ENCODE peak calls at places on chromosome 21, in six cellular contexts. One of them, this sample, is unnamed.

GRCh38 chr21:40095477-40095876 is 228.2 kb downstream of the PCP4 start:
- DNase-seq in fibroblast of pulmonary artery: no peak
- DNase-seq in GM10248: no peak
- DNase-seq in ascending aorta: no peak
- DNase-seq in testis: no peak
- DNase-seq in suprapubic skin: no peak
- DNase-seq in this sample: no peak

GRCh38 chr21:19913995-19914394 is 1084.2 kb upstream of the NCAM2 start:
- DNase-seq in fibroblast of pulmonary artery: no peak
- DNase-seq in GM10248: no peak
- DNase-seq in ascending aorta: no peak
- DNase-seq in testis: no peak
- DNase-seq in suprapubic skin: no peak
- DNase-seq in this sample: no peak

GRCh38 chr21:44568261-44568660 is 5.3 kb upstream of the KRTAP10-4 start:
- DNase-seq in fibroblast of pulmonary artery: no peak
- DNase-seq in GM10248: peak
- DNase-seq in ascending aorta: no peak
- DNase-seq in testis: no peak
- DNase-seq in suprapubic skin: no peak
- DNase-seq in this sample: no peak

GRCh38 chr21:45977396-45977795 is 4.2 kb upstream of the COL6A1 start:
- DNase-seq in fibroblast of pulmonary artery: no peak
- DNase-seq in GM10248: no peak
- DNase-seq in ascending aorta: peak
- DNase-seq in testis: no peak
- DNase-seq in suprapubic skin: peak
- DNase-seq in this sample: no peak

GRCh38 chr21:14712121-14712520 is 166.0 kb upstream of the SAMSN1 start:
- DNase-seq in fibroblast of pulmonary artery: peak
- DNase-seq in GM10248: no peak
- DNase-seq in ascending aorta: no peak
- DNase-seq in testis: no peak
- DNase-seq in suprapubic skin: no peak
- DNase-seq in this sample: no peak

GRCh38 chr21:42012763-42013329 is 2.7 kb upstream of the ZBTB21 start:
- DNase-seq in fibroblast of pulmonary artery: no peak
- DNase-seq in GM10248: no peak
- DNase-seq in ascending aorta: peak
- DNase-seq in testis: no peak
- DNase-seq in suprapubic skin: no peak
- DNase-seq in this sample: no peak

GRCh38 chr21:18041012-18041411 is 203.6 kb upstream of the CHODL start:
- DNase-seq in fibroblast of pulmonary artery: peak
- DNase-seq in GM10248: no peak
- DNase-seq in ascending aorta: no peak
- DNase-seq in testis: peak
- DNase-seq in suprapubic skin: no peak
- DNase-seq in this sample: no peak

GRCh38 chr21:45019887-45020537 is 54.4 kb upstream of the ADARB1 start:
- DNase-seq in fibroblast of pulmonary artery: no peak
- DNase-seq in GM10248: no peak
- DNase-seq in ascending aorta: peak
- DNase-seq in testis: no peak
- DNase-seq in suprapubic skin: peak
- DNase-seq in this sample: peak

GRCh38 chr21:35508389-35508888 is 459.3 kb upstream of the RUNX1 start:
- DNase-seq in fibroblast of pulmonary artery: peak
- DNase-seq in GM10248: no peak
- DNase-seq in ascending aorta: peak
- DNase-seq in testis: peak
- DNase-seq in suprapubic skin: peak
- DNase-seq in this sample: no peak

GRCh38 chr21:20040768-20041167 is 957.4 kb upstream of the NCAM2 start:
- DNase-seq in fibroblast of pulmonary artery: no peak
- DNase-seq in GM10248: no peak
- DNase-seq in ascending aorta: no peak
- DNase-seq in testis: no peak
- DNase-seq in suprapubic skin: no peak
- DNase-seq in this sample: no peak

GRCh38 chr21:40699366-40699765 is 147.6 kb downstream of the DSCAM start:
- DNase-seq in fibroblast of pulmonary artery: no peak
- DNase-seq in GM10248: no peak
- DNase-seq in ascending aorta: no peak
- DNase-seq in testis: no peak
- DNase-seq in suprapubic skin: no peak
- DNase-seq in this sample: no peak

GRCh38 chr21:43968410-43969114 is 43.5 kb upstream of the TRAPPC10 start:
- DNase-seq in fibroblast of pulmonary artery: no peak
- DNase-seq in GM10248: no peak
- DNase-seq in ascending aorta: no peak
- DNase-seq in testis: no peak
- DNase-seq in suprapubic skin: no peak
- DNase-seq in this sample: no peak

GRCh38 chr21:41374177-41374712 is 12.4 kb downstream of the MX2 start:
- DNase-seq in fibroblast of pulmonary artery: no peak
- DNase-seq in GM10248: no peak
- DNase-seq in ascending aorta: no peak
- DNase-seq in testis: no peak
- DNase-seq in suprapubic skin: no peak
- DNase-seq in this sample: peak

GRCh38 chr21:26972131-26972707 is 5.3 kb upstream of the ADAMTS5 start:
- DNase-seq in fibroblast of pulmonary artery: no peak
- DNase-seq in GM10248: no peak
- DNase-seq in ascending aorta: no peak
- DNase-seq in testis: no peak
- DNase-seq in suprapubic skin: no peak
- DNase-seq in this sample: no peak

GRCh38 chr21:45883090-45883489 is 98.5 kb upstream of the COL6A1 start:
- DNase-seq in fibroblast of pulmonary artery: no peak
- DNase-seq in GM10248: no peak
- DNase-seq in ascending aorta: no peak
- DNase-seq in testis: no peak
- DNase-seq in suprapubic skin: no peak
- DNase-seq in this sample: no peak

GRCh38 chr21:42465008-42465878 is 30.8 kb downstream of the RSPH1 start:
- DNase-seq in fibroblast of pulmonary artery: peak
- DNase-seq in GM10248: peak
- DNase-seq in ascending aorta: no peak
- DNase-seq in testis: no peak
- DNase-seq in suprapubic skin: peak
- DNase-seq in this sample: no peak

GRCh38 chr21:45940091-45940490 is 41.5 kb upstream of the COL6A1 start:
- DNase-seq in fibroblast of pulmonary artery: no peak
- DNase-seq in GM10248: no peak
- DNase-seq in ascending aorta: no peak
- DNase-seq in testis: no peak
- DNase-seq in suprapubic skin: peak
- DNase-seq in this sample: no peak

GRCh38 chr21:35102488-35103407 is 53.6 kb upstream of the RUNX1 start:
- DNase-seq in fibroblast of pulmonary artery: no peak
- DNase-seq in GM10248: peak
- DNase-seq in ascending aorta: peak
- DNase-seq in testis: peak
- DNase-seq in suprapubic skin: no peak
- DNase-seq in this sample: no peak

GRCh38 chr21:44723177-44724131 is 12.1 kb upstream of the TSPEAR start:
- DNase-seq in fibroblast of pulmonary artery: no peak
- DNase-seq in GM10248: no peak
- DNase-seq in ascending aorta: no peak
- DNase-seq in testis: peak
- DNase-seq in suprapubic skin: peak
- DNase-seq in this sample: no peak

GRCh38 chr21:43864313-43864805 is 664 bp upstream of the AGPAT3 start:
- DNase-seq in fibroblast of pulmonary artery: no peak
- DNase-seq in GM10248: peak
- DNase-seq in ascending aorta: peak
- DNase-seq in testis: peak
- DNase-seq in suprapubic skin: no peak
- DNase-seq in this sample: no peak

GRCh38 chr21:41703857-41704501 is 62.9 kb downstream of the RIPK4 start:
- DNase-seq in fibroblast of pulmonary artery: no peak
- DNase-seq in GM10248: no peak
- DNase-seq in ascending aorta: no peak
- DNase-seq in testis: no peak
- DNase-seq in suprapubic skin: no peak
- DNase-seq in this sample: no peak

DNA sequence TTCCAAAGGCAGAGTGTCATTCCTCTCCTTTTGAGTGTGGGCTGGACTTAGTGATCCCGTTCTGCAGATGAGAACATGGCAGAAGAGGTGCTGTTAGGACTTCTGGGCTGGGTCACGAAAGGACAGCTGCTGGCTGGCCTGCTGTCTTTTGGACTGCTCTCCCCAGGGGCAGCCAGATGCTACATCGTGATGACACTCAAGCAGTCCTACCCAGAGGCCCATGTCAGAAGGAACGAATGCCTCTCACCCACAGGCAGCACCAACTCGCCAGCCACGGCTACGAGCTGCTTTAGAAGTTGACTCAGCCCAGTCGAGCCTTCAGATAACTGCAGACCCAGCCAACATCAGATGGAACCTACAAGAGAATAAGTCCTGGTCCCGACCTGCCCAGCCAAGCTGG is 156.5 kb downstream of the KCNJ6 start:
- DNase-seq in fibroblast of pulmonary artery: no peak
- DNase-seq in GM10248: no peak
- DNase-seq in ascending aorta: no peak
- DNase-seq in testis: no peak
- DNase-seq in suprapubic skin: no peak
- DNase-seq in this sample: no peak
- TF ChIP-seq CTCF in fibroblast of pulmonary artery: no peak
- TF ChIP-seq CTCF in GM10248: no peak
- TF ChIP-seq CTCF in ascending aorta: no peak
- TF ChIP-seq CTCF in testis: no peak
- TF ChIP-seq CTCF in suprapubic skin: no peak
- TF ChIP-seq CTCF in this sample: no peak

DNA sequence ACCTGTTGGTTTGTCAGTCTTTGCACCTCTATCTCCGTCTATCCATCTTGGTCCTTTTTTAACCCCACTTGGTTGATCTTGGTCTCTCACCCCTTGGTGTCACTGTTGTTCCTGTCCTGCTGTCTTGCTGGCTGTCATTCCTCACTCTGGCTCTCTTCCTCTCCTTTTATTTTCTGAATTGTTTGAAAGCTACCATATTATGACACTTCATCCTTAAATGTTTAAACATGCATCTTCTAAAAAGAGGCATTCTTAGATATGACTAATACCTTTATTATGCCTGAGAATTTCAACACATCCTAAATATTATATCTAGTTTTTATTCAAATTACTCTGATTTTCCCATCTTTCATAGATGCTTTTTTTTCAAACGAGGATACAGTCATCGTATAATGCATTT is 37.0 kb downstream of the BACH1 start:
- DNase-seq in fibroblast of pulmonary artery: peak
- DNase-seq in GM10248: no peak
- DNase-seq in ascending aorta: no peak
- DNase-seq in testis: no peak
- DNase-seq in suprapubic skin: no peak
- DNase-seq in this sample: no peak
- TF ChIP-seq CTCF in fibroblast of pulmonary artery: no peak
- TF ChIP-seq CTCF in GM10248: no peak
- TF ChIP-seq CTCF in ascending aorta: no peak
- TF ChIP-seq CTCF in testis: no peak
- TF ChIP-seq CTCF in suprapubic skin: no peak
- TF ChIP-seq CTCF in this sample: peak

DNA sequence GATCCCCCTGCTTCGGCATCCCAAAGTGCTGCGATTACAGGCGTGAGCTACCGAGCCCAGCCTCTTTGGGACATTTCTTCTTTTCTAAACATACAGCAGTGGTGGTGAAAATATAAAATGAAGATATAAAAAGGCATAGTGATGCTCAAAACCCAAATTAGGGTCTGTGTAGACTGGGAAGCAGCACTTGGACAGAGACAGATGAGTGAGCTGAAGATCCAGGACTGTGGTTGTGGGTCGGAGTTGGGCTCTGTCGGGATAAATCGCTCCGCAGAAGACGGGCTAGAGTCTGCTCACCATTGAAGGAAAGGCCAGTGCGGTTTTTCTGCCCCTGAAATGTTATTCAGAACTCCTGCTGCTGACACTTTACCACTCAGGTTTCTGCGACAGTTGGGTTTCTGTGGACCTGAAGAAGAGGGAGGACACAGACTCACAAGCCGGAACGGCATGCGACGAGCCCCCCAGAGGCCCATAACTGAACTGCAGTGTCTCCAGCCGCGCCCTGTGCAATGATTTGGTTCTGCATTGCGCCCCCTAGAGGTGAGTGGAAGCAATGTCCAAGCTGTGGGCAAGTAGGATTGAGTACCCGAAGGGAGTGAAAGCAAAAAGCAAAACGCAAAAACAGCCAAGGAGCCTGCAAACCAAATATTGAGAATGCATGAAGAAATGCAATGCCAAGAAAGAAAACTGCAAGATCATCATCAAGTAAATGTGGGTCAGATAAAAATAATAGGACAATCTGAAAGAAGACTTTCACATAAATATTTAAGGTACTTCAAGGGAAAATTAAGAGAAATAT is 66.6 kb downstream of the GABPA start:
- DNase-seq in fibroblast of pulmonary artery: peak
- DNase-seq in GM10248: peak
- DNase-seq in ascending aorta: peak
- DNase-seq in testis: peak
- DNase-seq in suprapubic skin: peak
- DNase-seq in this sample: no peak
- TF ChIP-seq CTCF in fibroblast of pulmonary artery: no peak
- TF ChIP-seq CTCF in GM10248: peak
- TF ChIP-seq CTCF in ascending aorta: peak
- TF ChIP-seq CTCF in testis: peak
- TF ChIP-seq CTCF in suprapubic skin: peak
- TF ChIP-seq CTCF in this sample: peak

DNA sequence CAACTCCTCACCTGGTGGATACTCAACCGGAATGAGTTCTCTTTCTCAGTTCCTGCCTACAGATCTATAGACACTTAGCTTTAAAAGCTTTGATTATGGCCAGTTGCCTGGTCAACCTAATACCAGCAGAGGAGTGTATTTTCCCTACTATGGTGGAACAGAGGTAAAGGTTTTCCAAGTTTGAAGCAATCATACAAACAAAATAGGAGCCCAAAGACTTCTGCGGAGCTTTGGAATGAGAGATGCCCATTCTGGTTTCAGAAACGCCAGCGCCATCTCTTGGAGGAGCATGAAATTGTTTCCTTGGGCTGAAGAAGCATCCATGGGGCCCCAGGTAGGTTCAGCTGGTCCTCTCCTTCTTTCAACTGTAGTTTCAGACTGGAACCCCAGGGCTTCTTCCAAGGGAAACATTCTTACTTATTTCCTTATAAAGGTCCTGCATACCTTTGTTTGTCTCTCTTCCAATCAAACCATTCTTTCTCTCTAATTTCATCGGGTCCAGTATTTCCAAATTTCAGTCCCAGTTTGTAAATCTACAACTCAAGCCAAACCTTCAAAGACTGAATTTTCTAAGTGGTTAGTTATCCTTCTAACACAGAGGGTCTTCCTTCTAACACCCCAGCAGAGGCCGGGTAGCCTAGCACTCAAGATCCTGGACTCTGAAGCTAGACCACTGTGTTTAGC is 95.9 kb downstream of the KCNJ15 start:
- DNase-seq in fibroblast of pulmonary artery: peak
- DNase-seq in GM10248: peak
- DNase-seq in ascending aorta: peak
- DNase-seq in testis: peak
- DNase-seq in suprapubic skin: no peak
- DNase-seq in this sample: no peak
- TF ChIP-seq CTCF in fibroblast of pulmonary artery: peak
- TF ChIP-seq CTCF in GM10248: peak
- TF ChIP-seq CTCF in ascending aorta: peak
- TF ChIP-seq CTCF in testis: peak
- TF ChIP-seq CTCF in suprapubic skin: peak
- TF ChIP-seq CTCF in this sample: peak